ENCODE peak calls at places on chromosomes 12 and 14, in four cellular contexts. U is GM10248; F is HL-60; W is CD8-positive, alpha-beta T cell. R is an unnamed sample.

GRCh38 chr14:36556811-36557433 is 25.5 kb downstream of the NKX2-8 start:
- DNase-seq in W (peak), F (no peak), U (peak), R (peak)

GRCh38 chr14:51507556-51508511 is 143.9 kb upstream of the FRMD6 start:
- DNase-seq in U (no peak), W (no peak), F (no peak), R (no peak)

GRCh38 chr12:107372229-107372658 is 278.9 kb upstream of the CRY1 start:
- DNase-seq in F (no peak), W (peak), U (no peak), R (no peak)

GRCh38 chr12:21906919-21907642 is 34.1 kb downstream of the ABCC9 start:
- DNase-seq in W (no peak), U (no peak), F (no peak), R (no peak)

GRCh38 chr12:116015525-116015924 is 262.0 kb downstream of the MED13L start:
- DNase-seq in F (no peak), U (peak), W (no peak), R (no peak)

GRCh38 chr12:14200598-14200997 is 164.9 kb upstream of the ATF7IP start:
- DNase-seq in F (no peak), W (no peak), U (no peak), R (no peak)

GRCh38 chr12:28872654-28873268 is 276.3 kb upstream of the FAR2 start:
- DNase-seq in U (peak), W (no peak), F (peak), R (peak)

GRCh38 chr12:107845980-107846659 is 71.6 kb downstream of the ASCL4 start:
- DNase-seq in F (no peak), U (no peak), W (no peak), R (no peak)

GRCh38 chr12:77204055-77204454 is 138.7 kb upstream of the E2F7 start:
- DNase-seq in W (no peak), F (no peak), U (no peak), R (no peak)

GRCh38 chr12:78746001-78746400 is 118.6 kb upstream of the SYT1 start:
- DNase-seq in W (no peak), U (no peak), F (no peak), R (no peak)

GRCh38 chr12:53869500-53869899 is 69.1 kb upstream of the HOXC13 start:
- DNase-seq in U (no peak), F (no peak), W (no peak), R (no peak)

GRCh38 chr12:87283111-87283510 is 746.1 kb downstream of the C12orf50 start:
- DNase-seq in F (no peak), U (no peak), W (no peak), R (no peak)

GRCh38 chr14:23640524-23641141 is 4.5 kb downstream of the DHRS2 start:
- DNase-seq in F (no peak), W (no peak), U (peak), R (no peak)

GRCh38 chr12:47903927-47904646 is 707 bp downstream of the VDR start:
- DNase-seq in W (peak), U (peak), F (peak), R (no peak)

GRCh38 chr12:47903151-47903611 is 1.6 kb downstream of the VDR start:
- DNase-seq in U (peak), W (no peak), F (peak), R (no peak)

GRCh38 chr12:47907851-47908454 is 3.2 kb upstream of the VDR start:
- DNase-seq in F (no peak), W (no peak), U (no peak), R (no peak)

GRCh38 chr12:47904647-47905312 is at the start of gene VDR:
- DNase-seq in U (peak), F (peak), W (peak), R (peak)

DNA sequence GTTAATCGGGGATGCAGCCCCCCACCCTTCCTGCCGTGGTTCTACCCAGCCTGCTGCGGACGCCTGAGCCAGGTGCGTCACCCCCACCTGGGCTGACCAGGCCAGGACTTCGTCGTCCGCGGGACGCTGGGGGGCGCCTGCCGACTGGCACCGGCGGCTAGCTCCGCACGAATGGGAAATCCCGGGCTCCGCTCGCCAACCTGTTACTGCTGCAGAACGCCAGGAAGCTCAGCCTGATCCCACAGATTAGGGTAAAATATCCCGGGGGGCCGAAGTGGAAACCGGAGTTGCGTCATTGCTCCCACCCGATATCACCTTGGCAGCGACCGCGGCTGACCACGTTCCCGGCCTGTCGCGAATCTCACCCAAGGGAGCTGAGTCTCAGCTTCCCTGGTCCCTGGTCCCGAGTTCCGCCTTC is 528 bp upstream of the VDR start:
- DNase-seq in F (no peak), U (peak), W (peak), R (peak)
- TF ChIP-seq CTCF in F (no peak), U (peak), W (no peak), R (no peak)

DNA sequence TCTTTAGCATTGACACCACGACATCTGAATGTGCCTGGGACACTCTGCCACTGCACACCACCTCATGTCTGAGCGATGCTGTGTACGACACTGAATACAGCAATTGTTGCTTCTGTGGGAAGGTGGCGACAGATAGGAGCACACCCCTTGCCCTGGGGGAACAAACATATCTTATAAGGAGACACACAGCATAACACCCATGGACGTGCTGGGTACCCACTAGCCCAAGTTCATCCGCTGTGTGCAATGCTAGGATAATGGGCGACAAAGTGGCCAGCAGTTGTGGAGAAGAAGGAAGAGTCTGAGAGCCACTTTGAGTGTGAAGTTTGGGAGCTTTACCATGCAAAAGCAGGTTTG is 61.1 kb downstream of the VWF start:
- DNase-seq in U (no peak), F (no peak), W (no peak), R (no peak)
- TF ChIP-seq CTCF in U (no peak), F (no peak), W (no peak), R (no peak)

GRCh38 chr12:26701604-26702215 is 131.3 kb downstream of the ITPR2 start:
- DNase-seq in F (no peak), W (no peak), U (peak), R (no peak)
- TF ChIP-seq CTCF in F (peak), W (peak), U (peak), R (peak)

GRCh38 chr12:105561981-105562726 is 231.7 kb downstream of the C12orf75 start:
- DNase-seq in U (no peak), W (no peak), F (no peak), R (no peak)
- TF ChIP-seq CTCF in U (no peak), W (no peak), F (no peak), R (no peak)

DNA sequence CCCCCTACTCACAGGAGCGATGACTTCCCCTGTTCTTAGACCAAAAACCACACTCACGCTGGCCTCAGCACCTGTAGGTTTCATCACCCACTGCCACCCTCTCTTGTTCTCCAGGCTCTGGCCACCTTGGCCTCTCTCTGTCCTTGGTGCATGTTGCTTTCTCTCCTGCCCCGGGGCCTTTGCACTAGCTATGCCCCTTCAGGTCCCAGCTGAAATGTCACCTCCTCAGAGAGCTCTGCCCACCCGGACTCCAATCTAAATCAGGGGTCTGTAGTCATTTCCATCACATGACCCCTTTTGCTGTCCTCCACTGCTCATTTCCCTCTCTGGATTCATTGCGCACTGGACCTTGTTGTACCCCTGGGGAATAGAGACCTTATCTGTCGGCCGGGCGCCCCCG is 8.2 kb upstream of the TRPV4 start:
- DNase-seq in U (no peak), F (no peak), W (no peak), R (no peak)
- TF ChIP-seq CTCF in U (no peak), F (no peak), W (no peak), R (no peak)

GRCh38 chr12:80620281-80620680 is 87.2 kb upstream of the MYF6 start:
- DNase-seq in W (no peak), F (no peak), U (no peak), R (no peak)

GRCh38 chr12:80625901-80626300 is 81.5 kb upstream of the MYF6 start:
- DNase-seq in W (no peak), U (no peak), F (no peak), R (no peak)

GRCh38 chr12:80624986-80625530 is 82.4 kb upstream of the MYF6 start:
- DNase-seq in F (no peak), W (no peak), U (no peak), R (no peak)

GRCh38 chr12:80617733-80618132 is 89.7 kb upstream of the MYF6 start:
- DNase-seq in U (no peak), W (no peak), F (no peak), R (no peak)

DNA sequence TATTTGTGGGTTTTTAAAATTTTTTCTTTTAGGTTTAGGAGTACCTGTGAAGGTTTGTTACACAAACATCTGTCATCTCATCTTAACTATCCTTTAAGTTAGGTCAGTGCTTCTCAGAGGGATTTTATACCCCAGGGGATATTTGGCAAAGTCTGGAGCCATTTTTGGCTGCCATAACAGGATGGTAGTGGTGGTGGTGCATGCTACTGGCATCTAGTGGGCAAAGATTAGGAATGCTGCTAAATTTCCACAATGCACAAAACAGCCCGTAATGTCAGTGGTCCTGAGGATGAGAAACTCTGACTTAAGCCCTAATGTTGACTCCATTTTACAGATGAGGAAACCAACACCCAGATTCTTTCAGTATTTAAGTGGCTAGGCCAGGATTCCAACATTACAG is 85.2 kb upstream of the MYF6 start:
- DNase-seq in W (no peak), U (no peak), F (no peak), R (no peak)
- TF ChIP-seq CTCF in W (no peak), U (no peak), F (no peak), R (no peak)

GRCh38 chr12:47817272-47818006 is 2.3 kb downstream of the HDAC7 start:
- DNase-seq in W (no peak), F (no peak), U (no peak), R (no peak)
- TF ChIP-seq CTCF in W (no peak), F (no peak), U (no peak), R (no peak)

DNA sequence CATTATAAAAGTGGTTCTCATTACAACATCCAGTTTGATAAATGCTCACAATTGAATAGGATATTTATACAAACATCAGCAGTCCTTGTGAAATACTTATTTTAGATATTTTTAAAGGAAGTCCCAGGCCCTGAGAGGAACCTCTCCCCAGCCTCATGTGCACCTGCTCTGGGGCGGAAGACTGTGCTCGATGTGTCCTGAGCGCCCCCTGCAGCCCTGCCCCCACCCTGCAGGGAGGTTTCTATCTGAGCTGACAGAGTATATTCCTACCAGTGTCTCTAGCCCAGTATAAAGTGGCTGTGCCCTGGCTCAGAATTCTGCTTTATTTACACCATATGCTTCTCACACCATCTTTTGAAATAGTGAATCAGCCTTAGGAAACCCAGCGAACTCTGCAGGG is 1349.1 kb downstream of the TMEM121 start:
- DNase-seq in U (peak), W (peak), F (no peak), R (no peak)
- TF ChIP-seq CTCF in U (peak), W (no peak), F (peak), R (no peak)

GRCh38 chr14:95265106-95266094 is 54.3 kb downstream of the CLMN start:
- DNase-seq in U (peak), F (peak), W (no peak), R (no peak)
- TF ChIP-seq CTCF in U (no peak), F (no peak), W (no peak), R (no peak)

DNA sequence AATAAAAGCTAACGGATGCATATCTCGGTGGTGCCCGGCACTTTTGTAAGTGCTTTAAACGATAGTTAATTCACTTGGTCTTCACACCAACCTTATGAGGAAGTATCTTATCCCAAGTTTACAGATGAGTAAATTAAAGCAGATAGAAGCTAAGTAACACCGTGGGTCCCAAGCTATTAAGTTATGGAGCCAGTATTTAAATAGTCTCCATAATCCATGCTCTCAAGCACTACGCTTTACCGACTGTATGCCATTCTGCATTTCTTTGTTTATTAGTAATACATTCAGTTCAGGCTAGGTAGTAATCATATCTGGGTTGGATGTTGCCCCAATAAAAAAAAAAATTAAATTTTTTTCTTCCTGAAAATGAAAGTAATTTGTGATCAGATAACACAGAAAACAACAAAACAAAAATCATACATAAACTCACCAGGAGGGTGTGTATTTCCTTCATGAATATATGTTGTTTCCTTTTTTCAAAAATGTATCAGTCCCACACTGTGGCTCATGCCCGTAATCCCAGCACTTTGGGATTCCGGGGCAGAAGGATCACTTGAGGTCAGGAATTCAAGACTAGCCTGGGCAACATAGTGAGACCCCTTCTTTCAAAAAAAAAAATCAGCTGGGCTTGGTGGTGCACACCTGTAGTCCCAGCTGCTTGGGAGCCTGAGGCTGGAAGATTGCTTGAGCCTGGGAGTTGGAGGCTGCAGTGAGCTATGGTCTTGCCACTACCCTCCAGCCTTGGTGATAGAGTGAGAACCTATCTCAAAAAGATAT is 1.4 kb upstream of the M6PR start:
- DNase-seq in W (peak), U (no peak), F (no peak), R (no peak)
- TF ChIP-seq CTCF in W (peak), U (no peak), F (no peak), R (no peak)

R was measured in endothelial cell.